ENCODE peak calls at places on chromosomes 6 and 20, in four cellular contexts. One of them, this sample, is unnamed.

GRCh38 chr6:75205776-75206334 is at the start of gene COL12A1:
- DNase-seq in keratinocyte: peak; percentile 86
- DNase-seq in endothelial cell of umbilical vein: peak; percentile 70
- DNase-seq in K562: no peak
- DNase-seq in this sample: peak; percentile 100

GRCh38 chr20:32457476-32457986 is 99.4 kb downstream of the ASXL1 start:
- DNase-seq in keratinocyte: no peak
- DNase-seq in endothelial cell of umbilical vein: peak; percentile 39
- DNase-seq in K562: no peak
- DNase-seq in this sample: peak; percentile 56

GRCh38 chr6:41704656-41705328 is 30.6 kb downstream of the TFEB start:
- DNase-seq in endothelial cell of umbilical vein: no peak
- DNase-seq in K562: no peak
- DNase-seq in keratinocyte: no peak
- DNase-seq in this sample: no peak

GRCh38 chr6:136927313-136927712 is 5.2 kb downstream of the SLC35D3 start:
- DNase-seq in endothelial cell of umbilical vein: peak; percentile 17
- DNase-seq in keratinocyte: no peak
- DNase-seq in K562: peak; percentile 51
- DNase-seq in this sample: peak; percentile 10

GRCh38 chr6:142774292-142774691 is 170.7 kb downstream of the HIVEP2 start:
- DNase-seq in endothelial cell of umbilical vein: no peak
- DNase-seq in K562: no peak
- DNase-seq in keratinocyte: no peak
- DNase-seq in this sample: no peak

GRCh38 chr20:37243076-37243936 is 18.3 kb downstream of the GHRH start:
- DNase-seq in endothelial cell of umbilical vein: no peak
- DNase-seq in keratinocyte: no peak
- DNase-seq in K562: no peak
- DNase-seq in this sample: no peak

GRCh38 chr6:85670573-85670972 is 27.9 kb upstream of the SYNCRIP start:
- DNase-seq in endothelial cell of umbilical vein: peak; percentile 67
- DNase-seq in keratinocyte: peak; percentile 28
- DNase-seq in K562: peak; percentile 41
- DNase-seq in this sample: peak; percentile 55

GRCh38 chr20:32964575-32964974 is 39.7 kb downstream of the SUN5 start:
- DNase-seq in K562: no peak
- DNase-seq in keratinocyte: no peak
- DNase-seq in endothelial cell of umbilical vein: no peak
- DNase-seq in this sample: no peak

GRCh38 chr6:159254186-159254585 is 85.0 kb downstream of the FNDC1 start:
- DNase-seq in keratinocyte: no peak
- DNase-seq in K562: no peak
- DNase-seq in endothelial cell of umbilical vein: no peak
- DNase-seq in this sample: no peak

GRCh38 chr6:149915970-149916865 is 6.7 kb downstream of the RAET1G start:
- DNase-seq in K562: no peak
- DNase-seq in endothelial cell of umbilical vein: no peak
- DNase-seq in keratinocyte: no peak
- DNase-seq in this sample: no peak

GRCh38 chr6:169589699-169590257 is 112.1 kb downstream of the WDR27 start:
- DNase-seq in endothelial cell of umbilical vein: peak; percentile 30
- DNase-seq in K562: no peak
- DNase-seq in keratinocyte: no peak
- DNase-seq in this sample: no peak

GRCh38 chr6:33112148-33112547 is 36.4 kb downstream of the HLA-DPB1 start:
- DNase-seq in K562: peak; percentile 15
- DNase-seq in keratinocyte: no peak
- DNase-seq in endothelial cell of umbilical vein: peak; percentile 78
- DNase-seq in this sample: peak; percentile 55

GRCh38 chr6:40387127-40387870 is 199.9 kb downstream of the LRFN2 start:
- DNase-seq in keratinocyte: no peak
- DNase-seq in endothelial cell of umbilical vein: no peak
- DNase-seq in K562: no peak
- DNase-seq in this sample: no peak
- H3K4me3 ChIP-seq in keratinocyte: no peak overlapping the region
- H3K4me3 ChIP-seq in endothelial cell of umbilical vein: no peak overlapping the region
- H3K4me3 ChIP-seq in K562: no peak overlapping the region
- H3K4me3 ChIP-seq in this sample: no peak overlapping the region

GRCh38 chr6:106247293-106247692 is 78.3 kb downstream of the ATG5 start:
- DNase-seq in endothelial cell of umbilical vein: no peak
- DNase-seq in keratinocyte: no peak
- DNase-seq in K562: no peak
- DNase-seq in this sample: peak; percentile 44

GRCh38 chr6:106247733-106248132 is 77.8 kb downstream of the ATG5 start:
- DNase-seq in K562: no peak
- DNase-seq in keratinocyte: no peak
- DNase-seq in endothelial cell of umbilical vein: no peak
- DNase-seq in this sample: no peak

GRCh38 chr6:106244521-106244920 is 81.0 kb downstream of the ATG5 start:
- DNase-seq in keratinocyte: no peak
- DNase-seq in K562: no peak
- DNase-seq in endothelial cell of umbilical vein: no peak
- DNase-seq in this sample: no peak

GRCh38 chr6:106243261-106243660 is 82.3 kb downstream of the ATG5 start:
- DNase-seq in endothelial cell of umbilical vein: no peak
- DNase-seq in K562: no peak
- DNase-seq in keratinocyte: no peak
- DNase-seq in this sample: no peak

DNA sequence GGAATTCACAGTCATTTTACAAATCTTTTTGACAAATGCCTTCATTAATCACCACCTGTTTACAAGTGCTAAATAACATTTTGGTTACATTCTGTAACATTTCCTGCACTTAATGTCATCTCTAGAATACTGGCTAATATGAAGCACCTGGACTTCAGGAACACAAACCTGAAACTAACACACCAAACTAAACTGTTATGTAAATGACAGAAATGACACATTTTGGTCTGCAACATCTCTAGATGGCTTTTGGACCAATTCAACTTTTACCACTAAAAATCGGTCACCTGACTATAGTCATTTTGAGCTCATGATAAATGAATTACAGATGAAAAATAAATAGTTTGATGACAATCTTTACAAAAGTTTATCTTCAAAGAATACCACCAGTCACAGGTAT is 80.6 kb downstream of the ATG5 start:
- DNase-seq in endothelial cell of umbilical vein: no peak
- DNase-seq in K562: no peak
- DNase-seq in keratinocyte: no peak
- DNase-seq in this sample: no peak
- H3K9ac ChIP-seq in endothelial cell of umbilical vein: no peak overlapping the region
- H3K9ac ChIP-seq in K562: no peak overlapping the region
- H3K9ac ChIP-seq in keratinocyte: no peak overlapping the region
- H3K9ac ChIP-seq in this sample: no peak overlapping the region

GRCh38 chr6:167828325-167828956 is 1.7 kb downstream of the AFDN start:
- DNase-seq in endothelial cell of umbilical vein: peak; percentile 39
- DNase-seq in keratinocyte: no peak
- DNase-seq in K562: peak; percentile 57
- DNase-seq in this sample: no peak
- H3K9me1 ChIP-seq in endothelial cell of umbilical vein: no peaks in the 10 kb centered on the region
- H3K9me1 ChIP-seq in keratinocyte: peaks cover 5% of the 10 kb centered on the region
- H3K9me1 ChIP-seq in K562: no peaks in the 10 kb centered on the region
- H3K9me1 ChIP-seq in this sample: no peaks in the 10 kb centered on the region

GRCh38 chr6:15265787-15266186 is 19.9 kb downstream of the JARID2 start:
- DNase-seq in keratinocyte: no peak
- DNase-seq in K562: no peak
- DNase-seq in endothelial cell of umbilical vein: peak; percentile 29
- DNase-seq in this sample: no peak

GRCh38 chr6:15263780-15264374 is 18.0 kb downstream of the JARID2 start:
- DNase-seq in keratinocyte: no peak
- DNase-seq in K562: peak; percentile 65
- DNase-seq in endothelial cell of umbilical vein: no peak
- DNase-seq in this sample: no peak

GRCh38 chr6:15266423-15266996 is 20.6 kb downstream of the JARID2 start:
- DNase-seq in K562: peak; percentile 75
- DNase-seq in keratinocyte: no peak
- DNase-seq in endothelial cell of umbilical vein: peak; percentile 53
- DNase-seq in this sample: no peak

GRCh38 chr6:15264412-15264811 is 18.5 kb downstream of the JARID2 start:
- DNase-seq in endothelial cell of umbilical vein: no peak
- DNase-seq in keratinocyte: no peak
- DNase-seq in K562: no peak
- DNase-seq in this sample: no peak

GRCh38 chr6:15264902-15265761 is 19.3 kb downstream of the JARID2 start:
- DNase-seq in endothelial cell of umbilical vein: no peak
- DNase-seq in keratinocyte: no peak
- DNase-seq in K562: peak; percentile 63
- DNase-seq in this sample: peak; percentile 79
- H3K4me3 ChIP-seq in endothelial cell of umbilical vein: no peak overlapping the region
- H3K4me3 ChIP-seq in keratinocyte: no peak overlapping the region
- H3K4me3 ChIP-seq in K562: no peak overlapping the region
- H3K4me3 ChIP-seq in this sample: no peak overlapping the region

GRCh38 chr6:113970808-113971676 is at the start of gene HDAC2:
- DNase-seq in keratinocyte: no peak
- DNase-seq in endothelial cell of umbilical vein: peak; percentile 84
- DNase-seq in K562: peak; percentile 92
- DNase-seq in this sample: peak; percentile 77
- H3K9ac ChIP-seq in keratinocyte: peak within 1 kb of the TSS; percentile 84
- H3K9ac ChIP-seq in endothelial cell of umbilical vein: peak within 1 kb of the TSS; percentile 99
- H3K9ac ChIP-seq in K562: peak within 1 kb of the TSS; percentile 86
- H3K9ac ChIP-seq in this sample: peak within 1 kb of the TSS; percentile 99

GRCh38 chr6:28770732-28771131 is 153.1 kb downstream of the TRIM27 start:
- DNase-seq in K562: no peak
- DNase-seq in keratinocyte: no peak
- DNase-seq in endothelial cell of umbilical vein: no peak
- DNase-seq in this sample: no peak
- H3K9me1 ChIP-seq in K562: no peaks in the 10 kb centered on the region
- H3K9me1 ChIP-seq in keratinocyte: no peaks in the 10 kb centered on the region
- H3K9me1 ChIP-seq in endothelial cell of umbilical vein: no peaks in the 10 kb centered on the region
- H3K9me1 ChIP-seq in this sample: no peaks in the 10 kb centered on the region

GRCh38 chr6:5259428-5259827 is 1.3 kb downstream of the LYRM4 start:
- DNase-seq in K562: no peak
- DNase-seq in keratinocyte: no peak
- DNase-seq in endothelial cell of umbilical vein: no peak
- DNase-seq in this sample: no peak
- H3K4me3 ChIP-seq in K562: peak overlapping the region; percentile 76
- H3K4me3 ChIP-seq in keratinocyte: peak overlapping the region; percentile 98
- H3K4me3 ChIP-seq in endothelial cell of umbilical vein: no peak overlapping the region
- H3K4me3 ChIP-seq in this sample: no peak overlapping the region

This sample was measured in IMR-90.